ENCODE peak calls at places on chromosomes 12 and 14, in six cellular contexts. O is left ventricle myocardium inferior, W is astrocyte of the cerebellum, Q is GM12865, S is osteoblast, B is AG10803. Z is an unnamed sample.

GRCh38 chr12:96719671-96720362 is 187.2 kb upstream of the NEDD1 start:
- DNase-seq in O (no peak), W (no peak), Q (peak; percentile 66), S (peak; percentile 59), B (peak; percentile 11), Z (peak; percentile 25)

GRCh38 chr14:64849940-64850339 is 29.8 kb downstream of the SPTB start:
- DNase-seq in O (no peak), W (no peak), Q (no peak), S (no peak), B (no peak), Z (no peak)

GRCh38 chr12:96882862-96883261 is 24.2 kb upstream of the NEDD1 start:
- DNase-seq in O (no peak), W (no peak), Q (no peak), S (no peak), B (peak; percentile 62), Z (peak; percentile 77)

GRCh38 chr12:71780207-71780822 is 25.7 kb downstream of the RAB21 start:
- DNase-seq in O (no peak), W (peak; percentile 28), Q (peak; percentile 40), S (peak; percentile 51), B (peak; percentile 43), Z (peak; percentile 63)

GRCh38 chr12:15592934-15593333 is 196.3 kb downstream of the EPS8 start:
- DNase-seq in O (no peak), W (no peak), Q (no peak), S (no peak), B (no peak), Z (peak; percentile 44)

GRCh38 chr12:117797202-117797601 is 171.6 kb downstream of the KSR2 start:
- DNase-seq in O (no peak), W (no peak), Q (no peak), S (no peak), B (no peak), Z (no peak)

GRCh38 chr12:2231011-2231595 is 178.3 kb downstream of the CACNA1C start:
- DNase-seq in O (no peak), W (no peak), Q (no peak), S (no peak), B (peak; percentile 61), Z (no peak)

GRCh38 chr14:76829650-76830421 is 3.6 kb downstream of the LRRC74A start:
- DNase-seq in O (peak; percentile 86), W (no peak), Q (no peak), S (no peak), B (peak; percentile 34), Z (no peak)

GRCh38 chr14:34180428-34180827 is 229.6 kb upstream of the EGLN3 start:
- DNase-seq in O (no peak), W (no peak), Q (peak; percentile 28), S (no peak), B (no peak), Z (no peak)

GRCh38 chr14:56118611-56119181 is 485 bp downstream of the PELI2 start:
- DNase-seq in O (peak; percentile 41), W (no peak), Q (no peak), S (peak; percentile 85), B (peak; percentile 25), Z (no peak)

GRCh38 chr12:70449074-70449757 is 83.1 kb downstream of the KCNMB4 start:
- DNase-seq in O (no peak), W (no peak), Q (no peak), S (no peak), B (no peak), Z (no peak)

GRCh38 chr14:60641722-60642269 is 7.5 kb downstream of the SIX1 start:
- DNase-seq in O (no peak), W (no peak), Q (no peak), S (no peak), B (no peak), Z (no peak)

GRCh38 chr12:75650989-75651695 is 139.7 kb upstream of the KRR1 start:
- DNase-seq in O (no peak), W (peak; percentile 78), Q (no peak), S (no peak), B (peak; percentile 54), Z (peak; percentile 37)

GRCh38 chr14:22973217-22974032 is 8.9 kb downstream of the AJUBA start:
- DNase-seq in O (no peak), W (peak; percentile 58), Q (peak; percentile 68), S (peak; percentile 90), B (peak; percentile 70), Z (peak; percentile 79)

GRCh38 chr14:79076428-79076827 is 906.3 kb downstream of the NRXN3 start:
- DNase-seq in O (no peak), W (no peak), Q (no peak), S (no peak), B (no peak), Z (no peak)

DNA sequence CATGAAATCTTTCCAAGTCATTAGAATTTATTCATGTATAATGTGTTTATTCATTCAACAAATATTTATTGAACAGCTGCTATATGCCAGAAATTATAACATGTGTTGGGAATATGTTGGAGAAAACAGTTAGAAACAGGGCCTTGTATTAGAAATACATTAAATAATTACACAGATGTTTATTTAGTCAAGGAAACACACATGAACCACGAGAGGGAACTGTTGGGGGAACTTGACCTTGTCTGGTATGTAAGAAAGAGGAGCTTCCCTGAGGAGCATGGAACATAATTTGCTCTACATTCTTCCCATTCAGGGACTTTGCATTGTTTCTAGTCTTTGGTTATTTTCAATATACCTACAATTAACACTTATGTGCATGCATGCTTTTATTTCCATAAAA is 191.7 kb upstream of the FRMD6 start:
- DNase-seq in O (no peak), W (no peak), Q (no peak), S (no peak), B (peak; percentile 38), Z (no peak)
- TF ChIP-seq CTCF in O (no peak), W (no peak), Q (no peak), S (no peak), B (no peak), Z (no peak)

GRCh38 chr12:111706145-111706544 is 20.3 kb downstream of the ACAD10 start:
- DNase-seq in O (no peak), W (no peak), Q (no peak), S (no peak), B (no peak), Z (no peak)
- H3K4me3 ChIP-seq in O (no peak overlapping the region), W (no peak overlapping the region), Q (no peak overlapping the region), S (no peak overlapping the region), B (no peak overlapping the region), Z (no peak overlapping the region)

GRCh38 chr14:61765225-61765943 is 3.2 kb downstream of the SNAPC1 start:
- DNase-seq in O (no peak), W (no peak), Q (no peak), S (no peak), B (no peak), Z (no peak)

GRCh38 chr14:61764342-61765122 is 2.3 kb downstream of the SNAPC1 start:
- DNase-seq in O (no peak), W (no peak), Q (no peak), S (no peak), B (no peak), Z (no peak)

GRCh38 chr14:61759878-61760277 is 2.3 kb upstream of the SNAPC1 start:
- DNase-seq in O (no peak), W (no peak), Q (no peak), S (no peak), B (no peak), Z (no peak)

GRCh38 chr14:61761959-61762786 is at the start of gene SNAPC1:
- DNase-seq in O (peak; percentile 97), W (peak; percentile 95), Q (peak; percentile 99), S (peak; percentile 96), B (peak; percentile 97), Z (peak; percentile 98)

GRCh38 chr14:61761557-61761956 is 663 bp upstream of the SNAPC1 start:
- DNase-seq in O (no peak), W (no peak), Q (no peak), S (no peak), B (no peak), Z (no peak)
- TF ChIP-seq CTCF in O (no peak), W (peak; percentile 3), Q (no peak), S (no peak), B (no peak), Z (no peak)

GRCh38 chr12:54257332-54257731 is 22.6 kb downstream of the CBX5 start:
- DNase-seq in O (no peak), W (no peak), Q (no peak), S (peak; percentile 55), B (no peak), Z (no peak)

GRCh38 chr12:54258286-54258685 is 21.6 kb downstream of the CBX5 start:
- DNase-seq in O (no peak), W (peak; percentile 27), Q (no peak), S (peak; percentile 76), B (peak; percentile 45), Z (peak; percentile 57)

GRCh38 chr12:54261817-54262402 is 18.0 kb downstream of the CBX5 start:
- DNase-seq in O (no peak), W (no peak), Q (no peak), S (peak; percentile 51), B (no peak), Z (peak; percentile 42)

GRCh38 chr12:54262403-54262925 is 17.5 kb downstream of the CBX5 start:
- DNase-seq in O (no peak), W (no peak), Q (no peak), S (peak; percentile 64), B (peak; percentile 58), Z (peak; percentile 79)

GRCh38 chr12:54259194-54260011 is 20.5 kb downstream of the CBX5 start:
- DNase-seq in O (peak; percentile 60), W (peak; percentile 68), Q (peak; percentile 84), S (peak; percentile 87), B (peak; percentile 90), Z (peak; percentile 88)
- H3K4me3 ChIP-seq in O (peak overlapping the region; percentile 66), W (peak overlapping the region; percentile 44), Q (peak overlapping the region; percentile 35), S (peak overlapping the region; percentile 69), B (peak overlapping the region; percentile 45), Z (peak overlapping the region; percentile 57)

GRCh38 chr14:95141684-95142083 is 15.6 kb downstream of the DICER1 start:
- DNase-seq in O (no peak), W (no peak), Q (no peak), S (no peak), B (no peak), Z (no peak)

GRCh38 chr14:95143813-95144620 is 13.3 kb downstream of the DICER1 start:
- DNase-seq in O (no peak), W (no peak), Q (peak; percentile 17), S (no peak), B (peak; percentile 24), Z (peak; percentile 62)

GRCh38 chr14:95144849-95145248 is 12.5 kb downstream of the DICER1 start:
- DNase-seq in O (no peak), W (no peak), Q (no peak), S (no peak), B (no peak), Z (no peak)

GRCh38 chr14:95140060-95140858 is 17.1 kb downstream of the DICER1 start:
- DNase-seq in O (no peak), W (no peak), Q (no peak), S (no peak), B (peak; percentile 54), Z (peak; percentile 39)

GRCh38 chr14:95142208-95142607 is 15.1 kb downstream of the DICER1 start:
- DNase-seq in O (no peak), W (no peak), Q (no peak), S (no peak), B (no peak), Z (no peak)
- TF ChIP-seq CTCF in O (no peak), W (no peak), Q (no peak), S (no peak), B (no peak), Z (no peak)

GRCh38 chr12:45050751-45051489 is at the start of gene DBX2:
- DNase-seq in O (no peak), W (no peak), Q (no peak), S (peak; percentile 58), B (no peak), Z (peak; percentile 0)
- H3K4me3 ChIP-seq in O (peak within 1 kb of the TSS; percentile 63), W (peak within 1 kb of the TSS; percentile 45), Q (no peak within 1 kb of the TSS), S (peak within 1 kb of the TSS; percentile 50), B (peak within 1 kb of the TSS; percentile 34), Z (peak within 1 kb of the TSS; percentile 55)

GRCh38 chr12:95258803-95259202 is 41.2 kb downstream of the VEZT start:
- DNase-seq in O (no peak), W (no peak), Q (no peak), S (no peak), B (no peak), Z (no peak)
- TF ChIP-seq CTCF in O (no peak), W (no peak), Q (no peak), S (no peak), B (no peak), Z (no peak)